ENCODE peak calls at places on chromosome 19, in seven cellular contexts. One of them, this sample, is unnamed.

GRCh38 chr19:37251308-37252229 is 33.6 kb downstream of the ZNF383 start:
- DNase-seq in ELR: peak
- DNase-seq in foreskin melanocyte: peak
- DNase-seq in nucleus accumbens: peak
- DNase-seq in Peyer's patch: peak
- DNase-seq in kidney epithelial cell: peak
- DNase-seq in NCI-H2081: peak
- DNase-seq in this sample: peak

GRCh38 chr19:14940266-14940665 is 1.0 kb upstream of the OR7C2 start:
- DNase-seq in kidney epithelial cell: no peak
- DNase-seq in Peyer's patch: no peak
- DNase-seq in NCI-H2081: no peak
- DNase-seq in ELR: no peak
- DNase-seq in foreskin melanocyte: no peak
- DNase-seq in nucleus accumbens: no peak
- DNase-seq in this sample: no peak

GRCh38 chr19:45834970-45835369 is 19.9 kb upstream of the RSPH6A start:
- DNase-seq in kidney epithelial cell: no peak
- DNase-seq in NCI-H2081: no peak
- DNase-seq in foreskin melanocyte: no peak
- DNase-seq in ELR: no peak
- DNase-seq in nucleus accumbens: no peak
- DNase-seq in Peyer's patch: no peak
- DNase-seq in this sample: no peak

GRCh38 chr19:29631450-29631849 is 25.4 kb downstream of the POP4 start:
- DNase-seq in nucleus accumbens: no peak
- DNase-seq in NCI-H2081: no peak
- DNase-seq in Peyer's patch: peak
- DNase-seq in kidney epithelial cell: no peak
- DNase-seq in foreskin melanocyte: no peak
- DNase-seq in ELR: no peak
- DNase-seq in this sample: no peak

GRCh38 chr19:12346896-12347295 is 13.5 kb upstream of the ZNF563 start:
- DNase-seq in NCI-H2081: no peak
- DNase-seq in nucleus accumbens: no peak
- DNase-seq in foreskin melanocyte: no peak
- DNase-seq in Peyer's patch: no peak
- DNase-seq in ELR: no peak
- DNase-seq in kidney epithelial cell: no peak
- DNase-seq in this sample: no peak

GRCh38 chr19:45809643-45810159 is 5.4 kb downstream of the RSPH6A start:
- DNase-seq in nucleus accumbens: no peak
- DNase-seq in foreskin melanocyte: peak
- DNase-seq in Peyer's patch: no peak
- DNase-seq in ELR: peak
- DNase-seq in kidney epithelial cell: peak
- DNase-seq in NCI-H2081: peak
- DNase-seq in this sample: peak

GRCh38 chr19:46860125-46860845 is 512 bp upstream of the ARHGAP35 start:
- DNase-seq in ELR: peak
- DNase-seq in kidney epithelial cell: peak
- DNase-seq in nucleus accumbens: peak
- DNase-seq in NCI-H2081: peak
- DNase-seq in Peyer's patch: peak
- DNase-seq in foreskin melanocyte: peak
- DNase-seq in this sample: peak

GRCh38 chr19:2095338-2095938 is 688 bp downstream of the MOB3A start:
- DNase-seq in nucleus accumbens: no peak
- DNase-seq in kidney epithelial cell: no peak
- DNase-seq in Peyer's patch: peak
- DNase-seq in NCI-H2081: no peak
- DNase-seq in ELR: peak
- DNase-seq in foreskin melanocyte: no peak
- DNase-seq in this sample: no peak

GRCh38 chr19:30416375-30416774 is 44.2 kb downstream of the ZNF536 start:
- DNase-seq in Peyer's patch: no peak
- DNase-seq in nucleus accumbens: no peak
- DNase-seq in foreskin melanocyte: no peak
- DNase-seq in kidney epithelial cell: no peak
- DNase-seq in ELR: no peak
- DNase-seq in NCI-H2081: no peak
- DNase-seq in this sample: no peak

GRCh38 chr19:2922987-2923386 is 21.8 kb downstream of the ZNF77 start:
- DNase-seq in ELR: peak
- DNase-seq in foreskin melanocyte: no peak
- DNase-seq in kidney epithelial cell: no peak
- DNase-seq in NCI-H2081: peak
- DNase-seq in Peyer's patch: peak
- DNase-seq in nucleus accumbens: no peak
- DNase-seq in this sample: no peak

GRCh38 chr19:1110809-1111640 is 7.2 kb downstream of the GPX4 start:
- DNase-seq in foreskin melanocyte: no peak
- DNase-seq in ELR: peak
- DNase-seq in NCI-H2081: no peak
- DNase-seq in Peyer's patch: no peak
- DNase-seq in kidney epithelial cell: no peak
- DNase-seq in nucleus accumbens: no peak
- DNase-seq in this sample: no peak

GRCh38 chr19:2815923-2816322 is 3.7 kb upstream of the ZNF554 start:
- DNase-seq in nucleus accumbens: no peak
- DNase-seq in NCI-H2081: no peak
- DNase-seq in kidney epithelial cell: no peak
- DNase-seq in ELR: no peak
- DNase-seq in foreskin melanocyte: no peak
- DNase-seq in Peyer's patch: no peak
- DNase-seq in this sample: no peak

GRCh38 chr19:4399871-4400768 is at the start of gene SH3GL1:
- DNase-seq in foreskin melanocyte: peak
- DNase-seq in ELR: peak
- DNase-seq in Peyer's patch: peak
- DNase-seq in nucleus accumbens: peak
- DNase-seq in NCI-H2081: peak
- DNase-seq in kidney epithelial cell: no peak
- DNase-seq in this sample: peak

GRCh38 chr19:13629687-13630357 is 123.5 kb upstream of the CACNA1A start:
- DNase-seq in Peyer's patch: no peak
- DNase-seq in kidney epithelial cell: no peak
- DNase-seq in ELR: peak
- DNase-seq in NCI-H2081: no peak
- DNase-seq in foreskin melanocyte: peak
- DNase-seq in nucleus accumbens: no peak
- DNase-seq in this sample: peak

GRCh38 chr19:27974082-27974513 is 1238.9 kb downstream of the UQCRFS1 start:
- DNase-seq in kidney epithelial cell: no peak
- DNase-seq in Peyer's patch: no peak
- DNase-seq in NCI-H2081: no peak
- DNase-seq in ELR: peak
- DNase-seq in nucleus accumbens: no peak
- DNase-seq in foreskin melanocyte: peak
- DNase-seq in this sample: peak

GRCh38 chr19:10826236-10826635 is 9.8 kb downstream of the TMED1 start:
- DNase-seq in foreskin melanocyte: no peak
- DNase-seq in kidney epithelial cell: no peak
- DNase-seq in NCI-H2081: no peak
- DNase-seq in nucleus accumbens: no peak
- DNase-seq in ELR: no peak
- DNase-seq in Peyer's patch: no peak
- DNase-seq in this sample: no peak

GRCh38 chr19:36686365-36687213 is 823 bp upstream of the ZNF567 start:
- DNase-seq in ELR: peak
- DNase-seq in NCI-H2081: peak
- DNase-seq in foreskin melanocyte: peak
- DNase-seq in kidney epithelial cell: no peak
- DNase-seq in Peyer's patch: no peak
- DNase-seq in nucleus accumbens: no peak
- DNase-seq in this sample: peak

GRCh38 chr19:18644144-18645034 is 7.6 kb downstream of the KLHL26 start:
- DNase-seq in foreskin melanocyte: no peak
- DNase-seq in NCI-H2081: no peak
- DNase-seq in Peyer's patch: no peak
- DNase-seq in kidney epithelial cell: no peak
- DNase-seq in nucleus accumbens: no peak
- DNase-seq in ELR: peak
- DNase-seq in this sample: no peak

GRCh38 chr19:35797663-35798062 is 15.0 kb downstream of the PRODH2 start:
- DNase-seq in nucleus accumbens: no peak
- DNase-seq in Peyer's patch: no peak
- DNase-seq in NCI-H2081: no peak
- DNase-seq in kidney epithelial cell: no peak
- DNase-seq in foreskin melanocyte: no peak
- DNase-seq in ELR: no peak
- DNase-seq in this sample: no peak

GRCh38 chr19:18488403-18488723 is 33.5 kb downstream of the ELL start:
- DNase-seq in Peyer's patch: no peak
- DNase-seq in NCI-H2081: no peak
- DNase-seq in ELR: peak
- DNase-seq in kidney epithelial cell: no peak
- DNase-seq in nucleus accumbens: no peak
- DNase-seq in foreskin melanocyte: no peak
- DNase-seq in this sample: peak

GRCh38 chr19:11530432-11530831 is 1.5 kb upstream of the ECSIT start:
- DNase-seq in ELR: peak
- DNase-seq in nucleus accumbens: peak
- DNase-seq in kidney epithelial cell: no peak
- DNase-seq in Peyer's patch: peak
- DNase-seq in foreskin melanocyte: peak
- DNase-seq in NCI-H2081: peak
- DNase-seq in this sample: peak

GRCh38 chr19:44753932-44754742 is 5.6 kb downstream of the BCL3 start:
- DNase-seq in ELR: peak
- DNase-seq in NCI-H2081: peak
- DNase-seq in foreskin melanocyte: peak
- DNase-seq in nucleus accumbens: no peak
- DNase-seq in Peyer's patch: peak
- DNase-seq in kidney epithelial cell: no peak
- DNase-seq in this sample: peak

GRCh38 chr19:3987619-3988371 is 2.5 kb upstream of the EEF2 start:
- DNase-seq in NCI-H2081: peak
- DNase-seq in ELR: peak
- DNase-seq in Peyer's patch: peak
- DNase-seq in nucleus accumbens: peak
- DNase-seq in foreskin melanocyte: peak
- DNase-seq in kidney epithelial cell: peak
- DNase-seq in this sample: peak

GRCh38 chr19:19821366-19822147 is at the start of gene ZNF506:
- DNase-seq in nucleus accumbens: peak
- DNase-seq in ELR: peak
- DNase-seq in Peyer's patch: peak
- DNase-seq in NCI-H2081: peak
- DNase-seq in foreskin melanocyte: peak
- DNase-seq in kidney epithelial cell: peak
- DNase-seq in this sample: no peak

GRCh38 chr19:36257512-36257876 is 42.6 kb downstream of the ZNF146 start:
- DNase-seq in ELR: no peak
- DNase-seq in nucleus accumbens: no peak
- DNase-seq in Peyer's patch: no peak
- DNase-seq in kidney epithelial cell: no peak
- DNase-seq in NCI-H2081: no peak
- DNase-seq in foreskin melanocyte: no peak
- DNase-seq in this sample: no peak

GRCh38 chr19:12948597-12949362 is 3.1 kb downstream of the RAD23A start:
- DNase-seq in kidney epithelial cell: no peak
- DNase-seq in foreskin melanocyte: no peak
- DNase-seq in ELR: no peak
- DNase-seq in Peyer's patch: no peak
- DNase-seq in nucleus accumbens: no peak
- DNase-seq in NCI-H2081: no peak
- DNase-seq in this sample: no peak

GRCh38 chr19:5624154-5624663 is 1.3 kb downstream of the SAFB start:
- DNase-seq in nucleus accumbens: no peak
- DNase-seq in ELR: peak
- DNase-seq in kidney epithelial cell: no peak
- DNase-seq in Peyer's patch: peak
- DNase-seq in foreskin melanocyte: peak
- DNase-seq in NCI-H2081: peak
- DNase-seq in this sample: no peak

GRCh38 chr19:772730-773436 is 22.0 kb downstream of the MISP start:
- DNase-seq in nucleus accumbens: no peak
- DNase-seq in NCI-H2081: no peak
- DNase-seq in foreskin melanocyte: no peak
- DNase-seq in kidney epithelial cell: no peak
- DNase-seq in Peyer's patch: no peak
- DNase-seq in ELR: no peak
- DNase-seq in this sample: no peak

GRCh38 chr19:35265126-35265995 is 3.4 kb upstream of the USF2 start:
- DNase-seq in Peyer's patch: peak
- DNase-seq in ELR: no peak
- DNase-seq in foreskin melanocyte: no peak
- DNase-seq in nucleus accumbens: no peak
- DNase-seq in kidney epithelial cell: no peak
- DNase-seq in NCI-H2081: no peak
- DNase-seq in this sample: no peak

GRCh38 chr19:18846862-18847515 is 15.2 kb downstream of the UPF1 start:
- DNase-seq in Peyer's patch: peak
- DNase-seq in ELR: peak
- DNase-seq in foreskin melanocyte: peak
- DNase-seq in NCI-H2081: peak
- DNase-seq in kidney epithelial cell: peak
- DNase-seq in nucleus accumbens: peak
- DNase-seq in this sample: peak

GRCh38 chr19:4046946-4047683 is 19.6 kb downstream of the ZBTB7A start:
- DNase-seq in kidney epithelial cell: no peak
- DNase-seq in ELR: no peak
- DNase-seq in Peyer's patch: no peak
- DNase-seq in foreskin melanocyte: no peak
- DNase-seq in NCI-H2081: no peak
- DNase-seq in nucleus accumbens: no peak
- DNase-seq in this sample: no peak

GRCh38 chr19:17794731-17795494 is at the start of gene B3GNT3:
- DNase-seq in ELR: peak
- DNase-seq in NCI-H2081: peak
- DNase-seq in foreskin melanocyte: no peak
- DNase-seq in nucleus accumbens: no peak
- DNase-seq in Peyer's patch: peak
- DNase-seq in kidney epithelial cell: no peak
- DNase-seq in this sample: no peak

GRCh38 chr19:30103981-30104380 is 161.9 kb downstream of the URI1 start:
- DNase-seq in foreskin melanocyte: no peak
- DNase-seq in NCI-H2081: no peak
- DNase-seq in kidney epithelial cell: no peak
- DNase-seq in nucleus accumbens: no peak
- DNase-seq in Peyer's patch: no peak
- DNase-seq in ELR: no peak
- DNase-seq in this sample: no peak

GRCh38 chr19:21697171-21697570 is 70.2 kb downstream of the ZNF100 start:
- DNase-seq in foreskin melanocyte: no peak
- DNase-seq in ELR: no peak
- DNase-seq in nucleus accumbens: no peak
- DNase-seq in kidney epithelial cell: no peak
- DNase-seq in NCI-H2081: no peak
- DNase-seq in Peyer's patch: no peak
- DNase-seq in this sample: no peak

GRCh38 chr19:53466726-53467125 is 807 bp upstream of the ZNF813 start:
- DNase-seq in foreskin melanocyte: no peak
- DNase-seq in Peyer's patch: no peak
- DNase-seq in kidney epithelial cell: no peak
- DNase-seq in ELR: peak
- DNase-seq in NCI-H2081: no peak
- DNase-seq in nucleus accumbens: no peak
- DNase-seq in this sample: no peak